ENCODE peak calls at places on chromosomes 12 and 14, in nine cellular contexts. One of them, this sample, is unnamed.

GRCh38 chr12:50550530-50551223 is 45.9 kb downstream of the DIP2B start:
- DNase-seq in stomach: no peak
- DNase-seq in NB4: no peak
- DNase-seq in heart left ventricle: no peak
- DNase-seq in lower leg skin: no peak
- DNase-seq in ovary: peak
- DNase-seq in uterus: peak
- DNase-seq in thyroid gland: no peak
- DNase-seq in IMR-90: no peak
- DNase-seq in this sample: no peak

GRCh38 chr12:46650688-46651087 is 175.1 kb downstream of the SLC38A4 start:
- DNase-seq in thyroid gland: no peak
- DNase-seq in uterus: no peak
- DNase-seq in heart left ventricle: no peak
- DNase-seq in stomach: no peak
- DNase-seq in NB4: no peak
- DNase-seq in lower leg skin: no peak
- DNase-seq in ovary: no peak
- DNase-seq in IMR-90: no peak
- DNase-seq in this sample: no peak

GRCh38 chr12:112781767-112782166 is 9.8 kb upstream of the RPH3A start:
- DNase-seq in thyroid gland: no peak
- DNase-seq in stomach: no peak
- DNase-seq in NB4: no peak
- DNase-seq in uterus: no peak
- DNase-seq in ovary: no peak
- DNase-seq in heart left ventricle: no peak
- DNase-seq in lower leg skin: no peak
- DNase-seq in IMR-90: no peak
- DNase-seq in this sample: no peak

GRCh38 chr12:130847097-130847496 is 8.0 kb upstream of the STX2 start:
- DNase-seq in thyroid gland: no peak
- DNase-seq in NB4: no peak
- DNase-seq in stomach: no peak
- DNase-seq in lower leg skin: no peak
- DNase-seq in uterus: no peak
- DNase-seq in IMR-90: peak
- DNase-seq in heart left ventricle: no peak
- DNase-seq in ovary: no peak
- DNase-seq in this sample: no peak

GRCh38 chr14:22303589-22304195 is 285.3 kb downstream of the DAD1 start:
- DNase-seq in heart left ventricle: no peak
- DNase-seq in IMR-90: peak
- DNase-seq in lower leg skin: no peak
- DNase-seq in uterus: no peak
- DNase-seq in ovary: no peak
- DNase-seq in thyroid gland: no peak
- DNase-seq in NB4: peak
- DNase-seq in stomach: no peak
- DNase-seq in this sample: no peak

GRCh38 chr12:14207946-14208612 is 157.4 kb upstream of the ATF7IP start:
- DNase-seq in stomach: peak
- DNase-seq in NB4: no peak
- DNase-seq in uterus: no peak
- DNase-seq in thyroid gland: no peak
- DNase-seq in heart left ventricle: no peak
- DNase-seq in lower leg skin: no peak
- DNase-seq in IMR-90: no peak
- DNase-seq in ovary: no peak
- DNase-seq in this sample: no peak

GRCh38 chr12:124862768-124863408 is 776 bp downstream of the SCARB1 start:
- DNase-seq in uterus: no peak
- DNase-seq in lower leg skin: no peak
- DNase-seq in NB4: peak
- DNase-seq in heart left ventricle: no peak
- DNase-seq in IMR-90: no peak
- DNase-seq in ovary: peak
- DNase-seq in stomach: no peak
- DNase-seq in thyroid gland: peak
- DNase-seq in this sample: peak

GRCh38 chr14:54652188-54652889 is 85.4 kb downstream of the SAMD4A start:
- DNase-seq in uterus: peak
- DNase-seq in IMR-90: peak
- DNase-seq in heart left ventricle: peak
- DNase-seq in thyroid gland: peak
- DNase-seq in lower leg skin: peak
- DNase-seq in ovary: peak
- DNase-seq in NB4: no peak
- DNase-seq in stomach: peak
- DNase-seq in this sample: peak

GRCh38 chr12:124829008-124829707 is 34.5 kb downstream of the SCARB1 start:
- DNase-seq in uterus: no peak
- DNase-seq in thyroid gland: no peak
- DNase-seq in heart left ventricle: no peak
- DNase-seq in IMR-90: peak
- DNase-seq in lower leg skin: no peak
- DNase-seq in stomach: no peak
- DNase-seq in NB4: peak
- DNase-seq in ovary: no peak
- DNase-seq in this sample: peak

GRCh38 chr14:91509083-91509877 is 830 bp downstream of the PPP4R3A start:
- DNase-seq in thyroid gland: peak
- DNase-seq in uterus: no peak
- DNase-seq in stomach: peak
- DNase-seq in heart left ventricle: peak
- DNase-seq in NB4: peak
- DNase-seq in ovary: peak
- DNase-seq in IMR-90: no peak
- DNase-seq in lower leg skin: peak
- DNase-seq in this sample: peak

GRCh38 chr12:47561746-47562145 is 144.1 kb downstream of the RPAP3 start:
- DNase-seq in NB4: no peak
- DNase-seq in thyroid gland: no peak
- DNase-seq in heart left ventricle: no peak
- DNase-seq in ovary: no peak
- DNase-seq in uterus: no peak
- DNase-seq in IMR-90: no peak
- DNase-seq in stomach: no peak
- DNase-seq in lower leg skin: no peak
- DNase-seq in this sample: no peak

GRCh38 chr12:121365416-121366062 is 13.3 kb upstream of the ANAPC5 start:
- DNase-seq in heart left ventricle: no peak
- DNase-seq in NB4: no peak
- DNase-seq in uterus: no peak
- DNase-seq in lower leg skin: no peak
- DNase-seq in IMR-90: peak
- DNase-seq in stomach: no peak
- DNase-seq in thyroid gland: no peak
- DNase-seq in ovary: no peak
- DNase-seq in this sample: no peak

GRCh38 chr14:78253986-78254385 is 83.8 kb downstream of the NRXN3 start:
- DNase-seq in IMR-90: peak
- DNase-seq in uterus: no peak
- DNase-seq in thyroid gland: no peak
- DNase-seq in heart left ventricle: no peak
- DNase-seq in NB4: peak
- DNase-seq in stomach: no peak
- DNase-seq in ovary: no peak
- DNase-seq in lower leg skin: no peak
- DNase-seq in this sample: no peak

GRCh38 chr14:39988939-39989338 is 556.7 kb upstream of the FBXO33 start:
- DNase-seq in NB4: peak
- DNase-seq in thyroid gland: no peak
- DNase-seq in heart left ventricle: no peak
- DNase-seq in stomach: no peak
- DNase-seq in IMR-90: no peak
- DNase-seq in uterus: no peak
- DNase-seq in ovary: no peak
- DNase-seq in lower leg skin: no peak
- DNase-seq in this sample: no peak

GRCh38 chr12:110581951-110582285 is 1.2 kb downstream of the PPTC7 start:
- DNase-seq in IMR-90: no peak
- DNase-seq in ovary: no peak
- DNase-seq in heart left ventricle: no peak
- DNase-seq in lower leg skin: no peak
- DNase-seq in NB4: no peak
- DNase-seq in stomach: no peak
- DNase-seq in thyroid gland: no peak
- DNase-seq in uterus: no peak
- DNase-seq in this sample: no peak

GRCh38 chr12:45688188-45688587 is 41.3 kb upstream of the ARID2 start:
- DNase-seq in IMR-90: no peak
- DNase-seq in lower leg skin: no peak
- DNase-seq in uterus: no peak
- DNase-seq in heart left ventricle: no peak
- DNase-seq in thyroid gland: no peak
- DNase-seq in NB4: no peak
- DNase-seq in ovary: no peak
- DNase-seq in stomach: no peak
- DNase-seq in this sample: no peak

GRCh38 chr12:62191747-62192485 is 68.3 kb upstream of the USP15 start:
- DNase-seq in uterus: no peak
- DNase-seq in IMR-90: no peak
- DNase-seq in NB4: no peak
- DNase-seq in lower leg skin: no peak
- DNase-seq in heart left ventricle: peak
- DNase-seq in ovary: peak
- DNase-seq in stomach: no peak
- DNase-seq in thyroid gland: peak
- DNase-seq in this sample: peak

GRCh38 chr12:116599285-116600122 is 40.3 kb downstream of the MAP1LC3B2 start:
- DNase-seq in uterus: peak
- DNase-seq in thyroid gland: peak
- DNase-seq in IMR-90: peak
- DNase-seq in ovary: peak
- DNase-seq in NB4: peak
- DNase-seq in stomach: peak
- DNase-seq in heart left ventricle: peak
- DNase-seq in lower leg skin: peak
- DNase-seq in this sample: peak

DNA sequence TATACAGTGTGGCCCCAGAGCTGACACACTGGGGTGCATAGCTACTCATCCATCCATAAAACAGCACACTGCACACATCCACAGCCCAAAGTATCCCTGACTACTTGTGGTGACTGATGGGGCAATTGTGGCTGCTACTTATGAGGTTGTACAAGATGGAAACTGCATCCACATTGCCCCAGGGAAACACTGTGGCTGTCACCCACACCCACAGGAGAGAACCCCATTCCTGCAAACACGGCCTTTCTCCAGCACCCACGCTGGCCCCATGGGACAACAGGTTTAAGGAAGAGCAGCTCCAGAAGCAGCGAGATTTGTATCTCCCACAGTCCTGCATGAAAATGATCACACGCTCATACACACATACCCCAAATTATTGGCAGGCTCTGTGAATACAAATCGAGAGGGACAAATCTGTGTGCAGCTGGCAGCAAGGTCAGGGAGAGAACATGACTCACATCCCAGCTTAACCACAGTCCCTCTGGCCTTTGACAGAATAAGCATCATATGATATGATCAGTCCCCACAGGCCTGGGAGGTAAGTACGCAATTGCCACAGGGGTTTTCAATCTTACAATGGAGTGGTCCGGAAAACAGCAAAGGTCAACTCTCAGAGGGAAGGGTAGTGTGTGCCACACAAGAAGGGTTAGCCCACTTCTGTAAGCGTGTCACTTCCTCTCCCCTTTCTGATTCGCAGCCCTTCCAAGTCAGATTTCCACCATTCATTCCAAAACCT is 61.9 kb downstream of the ESR2 start:
- DNase-seq in lower leg skin: no peak
- DNase-seq in IMR-90: peak
- DNase-seq in ovary: no peak
- DNase-seq in uterus: no peak
- DNase-seq in heart left ventricle: no peak
- DNase-seq in stomach: no peak
- DNase-seq in thyroid gland: no peak
- DNase-seq in NB4: peak
- DNase-seq in this sample: peak
- TF ChIP-seq POLR2A in lower leg skin: no peak
- TF ChIP-seq POLR2A in IMR-90: no peak
- TF ChIP-seq POLR2A in ovary: no peak
- TF ChIP-seq POLR2A in uterus: no peak
- TF ChIP-seq POLR2A in heart left ventricle: no peak
- TF ChIP-seq POLR2A in stomach: no peak
- TF ChIP-seq POLR2A in thyroid gland: no peak
- TF ChIP-seq POLR2A in NB4: no peak
- TF ChIP-seq POLR2A in this sample: no peak

GRCh38 chr12:65822732-65823480 is 1.4 kb upstream of the HMGA2 start:
- DNase-seq in heart left ventricle: no peak
- DNase-seq in ovary: peak
- DNase-seq in NB4: peak
- DNase-seq in stomach: peak
- DNase-seq in thyroid gland: peak
- DNase-seq in lower leg skin: no peak
- DNase-seq in uterus: no peak
- DNase-seq in IMR-90: peak
- DNase-seq in this sample: no peak
- TF ChIP-seq POLR2A in heart left ventricle: no peak
- TF ChIP-seq POLR2A in ovary: no peak
- TF ChIP-seq POLR2A in NB4: peak
- TF ChIP-seq POLR2A in stomach: no peak
- TF ChIP-seq POLR2A in thyroid gland: no peak
- TF ChIP-seq POLR2A in lower leg skin: no peak
- TF ChIP-seq POLR2A in uterus: no peak
- TF ChIP-seq POLR2A in IMR-90: peak
- TF ChIP-seq POLR2A in this sample: no peak

DNA sequence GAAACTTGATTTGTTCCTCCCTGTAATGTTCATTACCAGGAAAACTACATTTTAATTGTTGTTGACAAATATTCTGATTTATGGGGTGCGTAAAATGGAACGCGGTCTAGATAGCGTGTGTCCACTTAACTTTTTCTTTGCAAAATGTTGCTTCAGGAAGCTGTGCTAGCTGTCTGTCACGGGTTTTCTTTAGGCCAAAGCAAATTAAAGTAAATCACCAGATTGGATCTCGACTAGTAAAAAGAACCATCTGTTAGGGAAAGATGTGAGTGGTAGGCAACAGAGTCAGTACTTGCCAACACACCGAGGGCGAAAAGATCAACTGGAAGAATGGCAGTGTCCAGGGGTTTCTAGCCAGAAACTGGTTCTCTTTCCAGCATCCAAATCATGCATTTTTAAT is 404.9 kb upstream of the TMPO start:
- DNase-seq in IMR-90: no peak
- DNase-seq in ovary: no peak
- DNase-seq in uterus: no peak
- DNase-seq in lower leg skin: no peak
- DNase-seq in NB4: no peak
- DNase-seq in heart left ventricle: no peak
- DNase-seq in stomach: no peak
- DNase-seq in thyroid gland: no peak
- DNase-seq in this sample: no peak
- TF ChIP-seq POLR2A in IMR-90: no peak
- TF ChIP-seq POLR2A in ovary: no peak
- TF ChIP-seq POLR2A in uterus: no peak
- TF ChIP-seq POLR2A in lower leg skin: no peak
- TF ChIP-seq POLR2A in NB4: no peak
- TF ChIP-seq POLR2A in heart left ventricle: no peak
- TF ChIP-seq POLR2A in stomach: no peak
- TF ChIP-seq POLR2A in thyroid gland: no peak
- TF ChIP-seq POLR2A in this sample: no peak

GRCh38 chr14:93115069-93115919 is 431 bp downstream of the ITPK1 start:
- DNase-seq in heart left ventricle: peak
- DNase-seq in IMR-90: peak
- DNase-seq in uterus: peak
- DNase-seq in lower leg skin: peak
- DNase-seq in thyroid gland: peak
- DNase-seq in NB4: peak
- DNase-seq in ovary: peak
- DNase-seq in stomach: peak
- DNase-seq in this sample: peak
- TF ChIP-seq POLR2A in heart left ventricle: peak
- TF ChIP-seq POLR2A in IMR-90: no peak
- TF ChIP-seq POLR2A in uterus: peak
- TF ChIP-seq POLR2A in lower leg skin: no peak
- TF ChIP-seq POLR2A in thyroid gland: peak
- TF ChIP-seq POLR2A in NB4: peak
- TF ChIP-seq POLR2A in ovary: no peak
- TF ChIP-seq POLR2A in stomach: no peak
- TF ChIP-seq POLR2A in this sample: peak